ENCODE peak calls at places on chromosomes 2 and 18, in seven cellular contexts. One of them, this sample, is unnamed.

GRCh38 chr2:237631801-237632585 is 4.6 kb downstream of the LRRFIP1 start:
- DNase-seq in AG04450: no peak
- DNase-seq in ELR: no peak
- DNase-seq in GM10248: no peak
- DNase-seq in stimulated activated CD4-positive, alpha-beta T cell treated with anti-CD3 and anti-CD28 coated beads, Interleukin-4, amount 100 ng/mL, for 48 hours: no peak
- DNase-seq in upper lobe of right lung: peak; percentile 48
- DNase-seq in heart left ventricle: peak; percentile 22
- DNase-seq in this sample: no peak

GRCh38 chr18:45342166-45342565 is 273.1 kb upstream of the SLC14A2 start:
- DNase-seq in AG04450: no peak
- DNase-seq in ELR: no peak
- DNase-seq in GM10248: no peak
- DNase-seq in stimulated activated CD4-positive, alpha-beta T cell treated with anti-CD3 and anti-CD28 coated beads, Interleukin-4, amount 100 ng/mL, for 48 hours: no peak
- DNase-seq in upper lobe of right lung: no peak
- DNase-seq in heart left ventricle: no peak
- DNase-seq in this sample: no peak

GRCh38 chr2:189522435-189523151 is 58.0 kb downstream of the SLC40A1 start:
- DNase-seq in AG04450: no peak
- DNase-seq in ELR: no peak
- DNase-seq in GM10248: no peak
- DNase-seq in stimulated activated CD4-positive, alpha-beta T cell treated with anti-CD3 and anti-CD28 coated beads, Interleukin-4, amount 100 ng/mL, for 48 hours: no peak
- DNase-seq in upper lobe of right lung: no peak
- DNase-seq in heart left ventricle: no peak
- DNase-seq in this sample: no peak

GRCh38 chr2:54348672-54349071 is 92.6 kb upstream of the TSPYL6 start:
- DNase-seq in AG04450: no peak
- DNase-seq in ELR: no peak
- DNase-seq in GM10248: no peak
- DNase-seq in stimulated activated CD4-positive, alpha-beta T cell treated with anti-CD3 and anti-CD28 coated beads, Interleukin-4, amount 100 ng/mL, for 48 hours: no peak
- DNase-seq in upper lobe of right lung: no peak
- DNase-seq in heart left ventricle: peak; percentile 69
- DNase-seq in this sample: no peak

GRCh38 chr2:35891936-35892335 is 463.6 kb upstream of the CRIM1 start:
- DNase-seq in AG04450: no peak
- DNase-seq in ELR: no peak
- DNase-seq in GM10248: no peak
- DNase-seq in stimulated activated CD4-positive, alpha-beta T cell treated with anti-CD3 and anti-CD28 coated beads, Interleukin-4, amount 100 ng/mL, for 48 hours: no peak
- DNase-seq in upper lobe of right lung: no peak
- DNase-seq in heart left ventricle: no peak
- DNase-seq in this sample: no peak

GRCh38 chr2:190791347-190791982 is 89.2 kb upstream of the GLS start:
- DNase-seq in AG04450: no peak
- DNase-seq in ELR: peak; percentile 71
- DNase-seq in GM10248: no peak
- DNase-seq in stimulated activated CD4-positive, alpha-beta T cell treated with anti-CD3 and anti-CD28 coated beads, Interleukin-4, amount 100 ng/mL, for 48 hours: peak; percentile 29
- DNase-seq in upper lobe of right lung: no peak
- DNase-seq in heart left ventricle: peak; percentile 29
- DNase-seq in this sample: no peak

GRCh38 chr2:133377021-133377481 is 191.2 kb downstream of the NCKAP5 start:
- DNase-seq in AG04450: no peak
- DNase-seq in ELR: peak; percentile 41
- DNase-seq in GM10248: no peak
- DNase-seq in stimulated activated CD4-positive, alpha-beta T cell treated with anti-CD3 and anti-CD28 coated beads, Interleukin-4, amount 100 ng/mL, for 48 hours: no peak
- DNase-seq in upper lobe of right lung: no peak
- DNase-seq in heart left ventricle: no peak
- DNase-seq in this sample: no peak

GRCh38 chr2:199434555-199434954 is 23.2 kb downstream of the SATB2 start:
- DNase-seq in AG04450: no peak
- DNase-seq in ELR: peak; percentile 18
- DNase-seq in GM10248: no peak
- DNase-seq in stimulated activated CD4-positive, alpha-beta T cell treated with anti-CD3 and anti-CD28 coated beads, Interleukin-4, amount 100 ng/mL, for 48 hours: no peak
- DNase-seq in upper lobe of right lung: no peak
- DNase-seq in heart left ventricle: no peak
- DNase-seq in this sample: no peak

GRCh38 chr18:52903858-52904257 is 563.9 kb downstream of the DCC start:
- DNase-seq in AG04450: no peak
- DNase-seq in ELR: no peak
- DNase-seq in GM10248: no peak
- DNase-seq in stimulated activated CD4-positive, alpha-beta T cell treated with anti-CD3 and anti-CD28 coated beads, Interleukin-4, amount 100 ng/mL, for 48 hours: no peak
- DNase-seq in upper lobe of right lung: no peak
- DNase-seq in heart left ventricle: no peak
- DNase-seq in this sample: no peak

GRCh38 chr2:231297108-231297908 is 98.2 kb upstream of the B3GNT7 start:
- DNase-seq in AG04450: peak; percentile 37
- DNase-seq in ELR: peak; percentile 74
- DNase-seq in GM10248: peak; percentile 85
- DNase-seq in stimulated activated CD4-positive, alpha-beta T cell treated with anti-CD3 and anti-CD28 coated beads, Interleukin-4, amount 100 ng/mL, for 48 hours: no peak
- DNase-seq in upper lobe of right lung: peak; percentile 80
- DNase-seq in heart left ventricle: peak; percentile 75
- DNase-seq in this sample: peak; percentile 64

GRCh38 chr2:39778775-39779751 is at the start of gene THUMPD2:
- DNase-seq in AG04450: no peak
- DNase-seq in ELR: peak; percentile 82
- DNase-seq in GM10248: peak; percentile 81
- DNase-seq in stimulated activated CD4-positive, alpha-beta T cell treated with anti-CD3 and anti-CD28 coated beads, Interleukin-4, amount 100 ng/mL, for 48 hours: peak; percentile 44
- DNase-seq in upper lobe of right lung: peak; percentile 88
- DNase-seq in heart left ventricle: peak; percentile 81
- DNase-seq in this sample: peak; percentile 68

GRCh38 chr2:69013123-69013836 is at the start of gene ANTXR1:
- DNase-seq in AG04450: peak; percentile 45
- DNase-seq in ELR: peak; percentile 86
- DNase-seq in GM10248: peak; percentile 29
- DNase-seq in stimulated activated CD4-positive, alpha-beta T cell treated with anti-CD3 and anti-CD28 coated beads, Interleukin-4, amount 100 ng/mL, for 48 hours: no peak
- DNase-seq in upper lobe of right lung: peak; percentile 70
- DNase-seq in heart left ventricle: peak; percentile 57
- DNase-seq in this sample: no peak

GRCh38 chr18:8341481-8342230 is 267.6 kb upstream of the RAB12 start:
- DNase-seq in AG04450: peak; percentile 20
- DNase-seq in ELR: peak; percentile 14
- DNase-seq in GM10248: no peak
- DNase-seq in stimulated activated CD4-positive, alpha-beta T cell treated with anti-CD3 and anti-CD28 coated beads, Interleukin-4, amount 100 ng/mL, for 48 hours: no peak
- DNase-seq in upper lobe of right lung: no peak
- DNase-seq in heart left ventricle: no peak
- DNase-seq in this sample: no peak

GRCh38 chr2:218125095-218125494 is 733 bp upstream of the CXCR2 start:
- DNase-seq in AG04450: no peak
- DNase-seq in ELR: no peak
- DNase-seq in GM10248: no peak
- DNase-seq in stimulated activated CD4-positive, alpha-beta T cell treated with anti-CD3 and anti-CD28 coated beads, Interleukin-4, amount 100 ng/mL, for 48 hours: no peak
- DNase-seq in upper lobe of right lung: no peak
- DNase-seq in heart left ventricle: no peak
- DNase-seq in this sample: no peak

GRCh38 chr2:38091757-38092156 is 15.8 kb upstream of the CYP1B1 start:
- DNase-seq in AG04450: no peak
- DNase-seq in ELR: no peak
- DNase-seq in GM10248: no peak
- DNase-seq in stimulated activated CD4-positive, alpha-beta T cell treated with anti-CD3 and anti-CD28 coated beads, Interleukin-4, amount 100 ng/mL, for 48 hours: no peak
- DNase-seq in upper lobe of right lung: no peak
- DNase-seq in heart left ventricle: no peak
- DNase-seq in this sample: no peak

GRCh38 chr2:230939691-230940475 is 14.8 kb upstream of the GPR55 start:
- DNase-seq in AG04450: no peak
- DNase-seq in ELR: no peak
- DNase-seq in GM10248: no peak
- DNase-seq in stimulated activated CD4-positive, alpha-beta T cell treated with anti-CD3 and anti-CD28 coated beads, Interleukin-4, amount 100 ng/mL, for 48 hours: no peak
- DNase-seq in upper lobe of right lung: no peak
- DNase-seq in heart left ventricle: no peak
- DNase-seq in this sample: no peak

GRCh38 chr2:50395510-50396300 is 636.2 kb downstream of the NRXN1 start:
- DNase-seq in AG04450: no peak
- DNase-seq in ELR: no peak
- DNase-seq in GM10248: no peak
- DNase-seq in stimulated activated CD4-positive, alpha-beta T cell treated with anti-CD3 and anti-CD28 coated beads, Interleukin-4, amount 100 ng/mL, for 48 hours: no peak
- DNase-seq in upper lobe of right lung: no peak
- DNase-seq in heart left ventricle: no peak
- DNase-seq in this sample: no peak

GRCh38 chr2:62326735-62327134 is 130.8 kb downstream of the B3GNT2 start:
- DNase-seq in AG04450: no peak
- DNase-seq in ELR: no peak
- DNase-seq in GM10248: no peak
- DNase-seq in stimulated activated CD4-positive, alpha-beta T cell treated with anti-CD3 and anti-CD28 coated beads, Interleukin-4, amount 100 ng/mL, for 48 hours: no peak
- DNase-seq in upper lobe of right lung: no peak
- DNase-seq in heart left ventricle: no peak
- DNase-seq in this sample: no peak

GRCh38 chr2:58484201-58484600 is 243.1 kb upstream of the FANCL start:
- DNase-seq in AG04450: no peak
- DNase-seq in ELR: peak; percentile 76
- DNase-seq in GM10248: no peak
- DNase-seq in stimulated activated CD4-positive, alpha-beta T cell treated with anti-CD3 and anti-CD28 coated beads, Interleukin-4, amount 100 ng/mL, for 48 hours: no peak
- DNase-seq in upper lobe of right lung: no peak
- DNase-seq in heart left ventricle: no peak
- DNase-seq in this sample: no peak

GRCh38 chr2:188629890-188630483 is 338.3 kb downstream of the GULP1 start:
- DNase-seq in AG04450: no peak
- DNase-seq in ELR: no peak
- DNase-seq in GM10248: no peak
- DNase-seq in stimulated activated CD4-positive, alpha-beta T cell treated with anti-CD3 and anti-CD28 coated beads, Interleukin-4, amount 100 ng/mL, for 48 hours: no peak
- DNase-seq in upper lobe of right lung: no peak
- DNase-seq in heart left ventricle: no peak
- DNase-seq in this sample: no peak

GRCh38 chr2:21030983-21031968 is 12.6 kb downstream of the APOB start:
- DNase-seq in AG04450: no peak
- DNase-seq in ELR: no peak
- DNase-seq in GM10248: no peak
- DNase-seq in stimulated activated CD4-positive, alpha-beta T cell treated with anti-CD3 and anti-CD28 coated beads, Interleukin-4, amount 100 ng/mL, for 48 hours: no peak
- DNase-seq in upper lobe of right lung: no peak
- DNase-seq in heart left ventricle: no peak
- DNase-seq in this sample: no peak

GRCh38 chr2:204825054-204825453 is 279.8 kb downstream of the PARD3B start:
- DNase-seq in AG04450: no peak
- DNase-seq in ELR: peak; percentile 30
- DNase-seq in GM10248: no peak
- DNase-seq in stimulated activated CD4-positive, alpha-beta T cell treated with anti-CD3 and anti-CD28 coated beads, Interleukin-4, amount 100 ng/mL, for 48 hours: no peak
- DNase-seq in upper lobe of right lung: no peak
- DNase-seq in heart left ventricle: no peak
- DNase-seq in this sample: no peak

GRCh38 chr18:43887491-43887890 is 610.2 kb upstream of the SYT4 start:
- DNase-seq in AG04450: no peak
- DNase-seq in ELR: no peak
- DNase-seq in GM10248: no peak
- DNase-seq in stimulated activated CD4-positive, alpha-beta T cell treated with anti-CD3 and anti-CD28 coated beads, Interleukin-4, amount 100 ng/mL, for 48 hours: no peak
- DNase-seq in upper lobe of right lung: no peak
- DNase-seq in heart left ventricle: no peak
- DNase-seq in this sample: no peak

GRCh38 chr2:31831585-31831984 is 179.2 kb downstream of the MEMO1 start:
- DNase-seq in AG04450: no peak
- DNase-seq in ELR: peak; percentile 80
- DNase-seq in GM10248: no peak
- DNase-seq in stimulated activated CD4-positive, alpha-beta T cell treated with anti-CD3 and anti-CD28 coated beads, Interleukin-4, amount 100 ng/mL, for 48 hours: no peak
- DNase-seq in upper lobe of right lung: no peak
- DNase-seq in heart left ventricle: no peak
- DNase-seq in this sample: no peak

GRCh38 chr2:71746946-71747501 is 293.7 kb downstream of the DYSF start:
- DNase-seq in AG04450: no peak
- DNase-seq in ELR: peak; percentile 42
- DNase-seq in GM10248: no peak
- DNase-seq in stimulated activated CD4-positive, alpha-beta T cell treated with anti-CD3 and anti-CD28 coated beads, Interleukin-4, amount 100 ng/mL, for 48 hours: no peak
- DNase-seq in upper lobe of right lung: no peak
- DNase-seq in heart left ventricle: no peak
- DNase-seq in this sample: no peak

GRCh38 chr2:160371251-160372009 is 122.2 kb downstream of the RBMS1 start:
- DNase-seq in AG04450: no peak
- DNase-seq in ELR: no peak
- DNase-seq in GM10248: no peak
- DNase-seq in stimulated activated CD4-positive, alpha-beta T cell treated with anti-CD3 and anti-CD28 coated beads, Interleukin-4, amount 100 ng/mL, for 48 hours: no peak
- DNase-seq in upper lobe of right lung: no peak
- DNase-seq in heart left ventricle: peak; percentile 46
- DNase-seq in this sample: no peak

GRCh38 chr2:237601453-237602116 is 11.1 kb upstream of the RAB17 start:
- DNase-seq in AG04450: no peak
- DNase-seq in ELR: no peak
- DNase-seq in GM10248: no peak
- DNase-seq in stimulated activated CD4-positive, alpha-beta T cell treated with anti-CD3 and anti-CD28 coated beads, Interleukin-4, amount 100 ng/mL, for 48 hours: no peak
- DNase-seq in upper lobe of right lung: no peak
- DNase-seq in heart left ventricle: no peak
- DNase-seq in this sample: no peak

GRCh38 chr2:237432484-237433092 is 18.6 kb upstream of the COL6A3 start:
- DNase-seq in AG04450: no peak
- DNase-seq in ELR: peak; percentile 99
- DNase-seq in GM10248: no peak
- DNase-seq in stimulated activated CD4-positive, alpha-beta T cell treated with anti-CD3 and anti-CD28 coated beads, Interleukin-4, amount 100 ng/mL, for 48 hours: peak; percentile 90
- DNase-seq in upper lobe of right lung: no peak
- DNase-seq in heart left ventricle: no peak
- DNase-seq in this sample: no peak

GRCh38 chr2:43405829-43406228 is 179.4 kb upstream of the ZFP36L2 start:
- DNase-seq in AG04450: no peak
- DNase-seq in ELR: no peak
- DNase-seq in GM10248: no peak
- DNase-seq in stimulated activated CD4-positive, alpha-beta T cell treated with anti-CD3 and anti-CD28 coated beads, Interleukin-4, amount 100 ng/mL, for 48 hours: no peak
- DNase-seq in upper lobe of right lung: no peak
- DNase-seq in heart left ventricle: no peak
- DNase-seq in this sample: no peak

GRCh38 chr2:241632478-241633325 is 4.3 kb downstream of the THAP4 start:
- DNase-seq in AG04450: no peak
- DNase-seq in ELR: no peak
- DNase-seq in GM10248: no peak
- DNase-seq in stimulated activated CD4-positive, alpha-beta T cell treated with anti-CD3 and anti-CD28 coated beads, Interleukin-4, amount 100 ng/mL, for 48 hours: no peak
- DNase-seq in upper lobe of right lung: no peak
- DNase-seq in heart left ventricle: no peak
- DNase-seq in this sample: no peak

GRCh38 chr2:11224887-11225286 is 69.6 kb downstream of the SLC66A3 start:
- DNase-seq in AG04450: no peak
- DNase-seq in ELR: no peak
- DNase-seq in GM10248: no peak
- DNase-seq in stimulated activated CD4-positive, alpha-beta T cell treated with anti-CD3 and anti-CD28 coated beads, Interleukin-4, amount 100 ng/mL, for 48 hours: no peak
- DNase-seq in upper lobe of right lung: no peak
- DNase-seq in heart left ventricle: no peak
- DNase-seq in this sample: no peak

GRCh38 chr2:71498261-71498701 is 44.9 kb downstream of the DYSF start:
- DNase-seq in AG04450: peak; percentile 26
- DNase-seq in ELR: peak; percentile 98
- DNase-seq in GM10248: no peak
- DNase-seq in stimulated activated CD4-positive, alpha-beta T cell treated with anti-CD3 and anti-CD28 coated beads, Interleukin-4, amount 100 ng/mL, for 48 hours: no peak
- DNase-seq in upper lobe of right lung: no peak
- DNase-seq in heart left ventricle: no peak
- DNase-seq in this sample: no peak

GRCh38 chr18:54881229-54881753 is 53.0 kb downstream of the RAB27B start:
- DNase-seq in AG04450: no peak
- DNase-seq in ELR: no peak
- DNase-seq in GM10248: no peak
- DNase-seq in stimulated activated CD4-positive, alpha-beta T cell treated with anti-CD3 and anti-CD28 coated beads, Interleukin-4, amount 100 ng/mL, for 48 hours: no peak
- DNase-seq in upper lobe of right lung: no peak
- DNase-seq in heart left ventricle: no peak
- DNase-seq in this sample: no peak

GRCh38 chr2:231643494-231643888 is 50.8 kb downstream of the TEX44 start:
- DNase-seq in AG04450: no peak
- DNase-seq in ELR: no peak
- DNase-seq in GM10248: no peak
- DNase-seq in stimulated activated CD4-positive, alpha-beta T cell treated with anti-CD3 and anti-CD28 coated beads, Interleukin-4, amount 100 ng/mL, for 48 hours: no peak
- DNase-seq in upper lobe of right lung: no peak
- DNase-seq in heart left ventricle: no peak
- DNase-seq in this sample: no peak

GRCh38 chr2:239264838-239265651 is 135.8 kb downstream of the HDAC4 start:
- DNase-seq in AG04450: no peak
- DNase-seq in ELR: peak; percentile 65
- DNase-seq in GM10248: peak; percentile 78
- DNase-seq in stimulated activated CD4-positive, alpha-beta T cell treated with anti-CD3 and anti-CD28 coated beads, Interleukin-4, amount 100 ng/mL, for 48 hours: peak; percentile 41
- DNase-seq in upper lobe of right lung: peak; percentile 71
- DNase-seq in heart left ventricle: peak; percentile 25
- DNase-seq in this sample: peak; percentile 57

GRCh38 chr18:48066225-48066652 is 135.8 kb upstream of the SMAD2 start:
- DNase-seq in AG04450: no peak
- DNase-seq in ELR: no peak
- DNase-seq in GM10248: no peak
- DNase-seq in stimulated activated CD4-positive, alpha-beta T cell treated with anti-CD3 and anti-CD28 coated beads, Interleukin-4, amount 100 ng/mL, for 48 hours: no peak
- DNase-seq in upper lobe of right lung: no peak
- DNase-seq in heart left ventricle: no peak
- DNase-seq in this sample: no peak

GRCh38 chr2:61471905-61472805 is 1.3 kb upstream of the USP34 start:
- DNase-seq in AG04450: no peak
- DNase-seq in ELR: peak; percentile 52
- DNase-seq in GM10248: peak; percentile 23
- DNase-seq in stimulated activated CD4-positive, alpha-beta T cell treated with anti-CD3 and anti-CD28 coated beads, Interleukin-4, amount 100 ng/mL, for 48 hours: no peak
- DNase-seq in upper lobe of right lung: no peak
- DNase-seq in heart left ventricle: no peak
- DNase-seq in this sample: no peak

GRCh38 chr2:172323256-172323655 is 104.1 kb upstream of the ITGA6 start:
- DNase-seq in AG04450: no peak
- DNase-seq in ELR: no peak
- DNase-seq in GM10248: no peak
- DNase-seq in stimulated activated CD4-positive, alpha-beta T cell treated with anti-CD3 and anti-CD28 coated beads, Interleukin-4, amount 100 ng/mL, for 48 hours: no peak
- DNase-seq in upper lobe of right lung: no peak
- DNase-seq in heart left ventricle: no peak
- DNase-seq in this sample: no peak